ENCODE peak calls at places on chromosome 21, in six cellular contexts. C is OCI-M1; Q is GF-D8; R is fibroblast of mammary gland; Y is Right ventricle myocardium superior; J is activated CD4-positive, CD25-positive, alpha-beta regulatory T cell treated with anti-CD3 and anti-CD28 coated beads, Interleukin-2, amount 50 U/mL, for 72 hours. L is an unnamed sample.

GRCh38 chr21:42973309-42973990 is 912 bp upstream of the PKNOX1 start:
- DNase-seq in J (no peak), R (no peak), Q (no peak), Y (no peak), C (peak; percentile 65), L (peak; percentile 55)

GRCh38 chr21:31343680-31344480 is at the start of gene TIAM1:
- DNase-seq in R (peak; percentile 84), Y (peak; percentile 84), J (no peak), C (no peak), Q (no peak), L (peak; percentile 77)

GRCh38 chr21:18275740-18276139 is 31.1 kb downstream of the CHODL start:
- DNase-seq in Y (no peak), C (no peak), Q (no peak), R (no peak), J (no peak), L (no peak)

GRCh38 chr21:28142692-28143091 is 850.0 kb downstream of the LTN1 start:
- DNase-seq in C (peak; percentile 86), J (no peak), R (peak; percentile 84), Q (no peak), Y (no peak), L (no peak)

GRCh38 chr21:14487490-14488432 is 58.4 kb downstream of the SAMSN1 start:
- DNase-seq in Y (no peak), Q (no peak), C (no peak), R (no peak), J (no peak), L (no peak)

GRCh38 chr21:28540514-28540913 is 452.2 kb downstream of the LTN1 start:
- DNase-seq in Y (no peak), R (peak; percentile 76), C (peak; percentile 22), Q (no peak), J (no peak), L (no peak)

GRCh38 chr21:41947596-41948403 is 6.0 kb downstream of the C2CD2 start:
- DNase-seq in J (no peak), R (peak; percentile 81), C (no peak), Q (no peak), Y (peak; percentile 65), L (no peak)

GRCh38 chr21:46554431-46555224 is 50.3 kb downstream of the S100B start:
- DNase-seq in J (no peak), R (no peak), Y (no peak), C (no peak), Q (no peak), L (peak; percentile 49)

GRCh38 chr21:44866780-44867179 is 6.7 kb downstream of the PTTG1IP start:
- DNase-seq in R (peak; percentile 76), C (peak; percentile 40), Q (no peak), Y (peak; percentile 14), J (no peak), L (no peak)

GRCh38 chr21:33290441-33290840 is 24.3 kb downstream of the IL10RB start:
- DNase-seq in R (no peak), C (no peak), Y (no peak), Q (no peak), J (no peak), L (no peak)

GRCh38 chr21:28818663-28819278 is 173.9 kb downstream of the LTN1 start:
- DNase-seq in Q (no peak), Y (no peak), J (no peak), C (no peak), R (peak; percentile 64), L (no peak)

GRCh38 chr21:29656504-29657227 is 283.1 kb downstream of the GRIK1 start:
- DNase-seq in J (no peak), C (peak; percentile 90), Y (no peak), Q (peak; percentile 58), R (peak; percentile 85), L (no peak)

GRCh38 chr21:45336870-45337269 is 49.2 kb upstream of the POFUT2 start:
- DNase-seq in Q (no peak), R (no peak), J (no peak), Y (peak; percentile 64), C (peak; percentile 15), L (peak; percentile 24)

GRCh38 chr21:39900491-39900890 is 33.3 kb downstream of the PCP4 start:
- DNase-seq in Y (no peak), J (no peak), Q (no peak), C (no peak), R (no peak), L (no peak)

GRCh38 chr21:45019076-45019886 is 55.1 kb upstream of the ADARB1 start:
- DNase-seq in C (no peak), J (no peak), Q (no peak), Y (peak; percentile 63), R (no peak), L (peak; percentile 48)

GRCh38 chr21:15221799-15222386 is 157.1 kb upstream of the NRIP1 start:
- DNase-seq in Y (no peak), Q (no peak), J (no peak), R (peak; percentile 99), C (no peak), L (peak; percentile 61)

GRCh38 chr21:45510466-45510955 is 31.7 kb downstream of the SLC19A1 start:
- DNase-seq in C (no peak), Q (no peak), J (no peak), R (no peak), Y (peak; percentile 17), L (no peak)

GRCh38 chr21:45522381-45522780 is 19.9 kb downstream of the SLC19A1 start:
- DNase-seq in C (no peak), J (no peak), Y (no peak), R (no peak), Q (no peak), L (no peak)

L was measured in lower lobe of right lung.